ENCODE peak calls at places on chromosome 17, in five cellular contexts. V, S, M, Z and W are unnamed samples.

GRCh38 chr17:49707246-49707607 is 537 bp downstream of the SLC35B1 start:
- DNase-seq in V (no peak), S (no peak), M (peak), Z (no peak), W (peak)

GRCh38 chr17:72639711-72640110 is 452.8 kb downstream of the SLC39A11 start:
- DNase-seq in V (no peak), S (no peak), M (no peak), Z (no peak), W (no peak)

GRCh38 chr17:48037036-48037881 is at the start of gene COPZ2:
- DNase-seq in V (peak), S (peak), M (peak), Z (peak), W (no peak)

GRCh38 chr17:27540300-27541105 is 84.3 kb downstream of the KSR1 start:
- DNase-seq in V (peak), S (peak), M (no peak), Z (peak), W (no peak)

GRCh38 chr17:37762669-37763068 is 17.8 kb upstream of the HNF1B start:
- DNase-seq in V (no peak), S (no peak), M (no peak), Z (peak), W (no peak)

GRCh38 chr17:59366040-59366757 is 34.7 kb downstream of the YPEL2 start:
- DNase-seq in V (no peak), S (no peak), M (peak), Z (no peak), W (no peak)

GRCh38 chr17:45086346-45086745 is 25.2 kb downstream of the NMT1 start:
- DNase-seq in V (no peak), S (no peak), M (no peak), Z (no peak), W (no peak)

GRCh38 chr17:75983501-75984181 is 4.6 kb downstream of the TEN1 start:
- DNase-seq in V (peak), S (no peak), M (no peak), Z (peak), W (no peak)

GRCh38 chr17:43834106-43834505 is 1.2 kb upstream of the MPP3 start:
- DNase-seq in V (no peak), S (no peak), M (no peak), Z (peak), W (no peak)

GRCh38 chr17:13925579-13925978 is 143.7 kb upstream of the COX10 start:
- DNase-seq in V (no peak), S (no peak), M (no peak), Z (no peak), W (no peak)

GRCh38 chr17:81009124-81009523 is 17.5 kb downstream of the CHMP6 start:
- DNase-seq in V (no peak), S (no peak), M (no peak), Z (no peak), W (no peak)

GRCh38 chr17:57879437-57880085 is 29.7 kb upstream of the MRPS23 start:
- DNase-seq in V (no peak), S (no peak), M (peak), Z (no peak), W (no peak)

GRCh38 chr17:21194688-21195087 is 19.3 kb downstream of the TMEM11 start:
- DNase-seq in V (peak), S (no peak), M (no peak), Z (peak), W (no peak)

GRCh38 chr17:5947701-5948180 is 122.4 kb upstream of the WSCD1 start:
- DNase-seq in V (no peak), S (no peak), M (no peak), Z (no peak), W (no peak)

GRCh38 chr17:72972263-72972951 is 120.1 kb downstream of the SLC39A11 start:
- DNase-seq in V (no peak), S (no peak), M (no peak), Z (no peak), W (no peak)

GRCh38 chr17:49494937-49495841 is at the start of gene NGFR:
- DNase-seq in V (peak), S (no peak), M (peak), Z (peak), W (peak)

GRCh38 chr17:35727635-35728034 is 3.8 kb upstream of the RASL10B start:
- DNase-seq in V (no peak), S (no peak), M (no peak), Z (no peak), W (no peak)

GRCh38 chr17:35728551-35728950 is 2.9 kb upstream of the RASL10B start:
- DNase-seq in V (no peak), S (no peak), M (no peak), Z (no peak), W (no peak)

GRCh38 chr17:35725058-35725457 is 6.4 kb upstream of the RASL10B start:
- DNase-seq in V (no peak), S (no peak), M (no peak), Z (no peak), W (no peak)

GRCh38 chr17:35725917-35726608 is 5.4 kb upstream of the RASL10B start:
- DNase-seq in V (no peak), S (no peak), M (no peak), Z (no peak), W (no peak)

GRCh38 chr17:35726609-35727460 is 4.6 kb upstream of the RASL10B start:
- DNase-seq in V (peak), S (no peak), M (no peak), Z (peak), W (peak)
- H3K27ac ChIP-seq in V (no peak), S (no peak), M (no peak), Z (peak), W (peak)

GRCh38 chr17:35540589-35541404 is 3.3 kb upstream of the SLFN12L start:
- DNase-seq in V (no peak), S (no peak), M (no peak), Z (peak), W (peak)
- H3K4me3 ChIP-seq in V (peak), S (peak), M (no peak), Z (no peak), W (peak)

GRCh38 chr17:79609175-79609589 is 1.7 kb downstream of the RBFOX3 start:
- DNase-seq in V (no peak), S (no peak), M (peak), Z (no peak), W (no peak)

GRCh38 chr17:79608729-79609039 is 2.2 kb downstream of the RBFOX3 start:
- DNase-seq in V (no peak), S (no peak), M (no peak), Z (no peak), W (no peak)

GRCh38 chr17:79606487-79606886 is 4.4 kb downstream of the RBFOX3 start:
- DNase-seq in V (no peak), S (no peak), M (no peak), Z (no peak), W (no peak)

GRCh38 chr17:79609616-79610150 is 1.2 kb downstream of the RBFOX3 start:
- DNase-seq in V (no peak), S (no peak), M (peak), Z (no peak), W (no peak)

GRCh38 chr17:79607941-79608728 is 2.7 kb downstream of the RBFOX3 start:
- DNase-seq in V (peak), S (no peak), M (peak), Z (peak), W (no peak)
- TF ChIP-seq CTCF in V (no peak), S (no peak), M (peak), Z (peak), W (no peak)

DNA sequence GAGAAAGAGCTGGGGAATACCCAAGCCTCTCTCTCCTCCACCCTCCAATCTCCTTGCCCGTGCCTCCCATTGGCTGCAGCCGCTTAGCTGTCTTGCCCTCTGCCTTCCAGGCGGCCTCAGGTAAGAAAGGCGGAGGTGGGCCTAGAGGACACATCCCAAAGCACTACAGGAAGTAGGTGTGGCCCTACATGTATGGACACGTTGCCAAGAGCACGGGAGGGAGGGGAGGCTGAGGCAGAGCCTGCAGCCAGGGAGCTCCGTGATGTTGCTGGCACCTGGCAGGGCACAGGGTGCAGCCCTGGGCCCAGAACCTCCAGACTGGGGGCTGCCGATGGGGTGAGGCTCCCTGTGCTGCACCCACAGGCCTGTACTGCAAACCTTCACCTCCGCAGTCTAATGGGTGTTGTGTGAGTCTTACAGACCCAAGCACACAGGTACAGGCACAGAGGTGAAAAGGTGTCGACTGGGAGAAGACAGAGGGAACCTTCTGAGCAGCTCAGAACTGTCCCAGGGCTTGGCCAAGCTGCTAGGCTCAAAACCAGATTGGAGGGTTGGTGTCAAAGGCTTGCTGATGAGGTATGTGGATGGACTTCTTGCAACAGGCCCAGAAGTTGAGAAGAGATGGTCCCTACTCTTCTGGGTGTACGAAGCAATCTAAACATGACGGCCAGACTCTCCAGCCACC is 23.5 kb upstream of the FOXK2 start:
- DNase-seq in V (no peak), S (no peak), M (no peak), Z (no peak), W (no peak)
- H3K27ac ChIP-seq in V (peak), S (peak), M (no peak), Z (no peak), W (peak)